ENCODE peak calls at places on chromosome 16, in five cellular contexts. B, P, U, M and Q are unnamed samples.

GRCh38 chr16:89827383-89828198 is 684 bp upstream of the SPIRE2 start:
- DNase-seq in B (no peak), P (peak; percentile 46), U (no peak), M (peak; percentile 54), Q (no peak)

GRCh38 chr16:74623214-74623842 is 16.4 kb upstream of the GLG1 start:
- DNase-seq in B (peak; percentile 57), P (no peak), U (peak; percentile 65), M (no peak), Q (no peak)

GRCh38 chr16:70158261-70158939 is 15.2 kb upstream of the CLEC18C start:
- DNase-seq in B (no peak), P (no peak), U (no peak), M (no peak), Q (no peak)

GRCh38 chr16:84063972-84064371 is 21.4 kb upstream of the SLC38A8 start:
- DNase-seq in B (no peak), P (no peak), U (no peak), M (no peak), Q (no peak)

GRCh38 chr16:87964049-87964448 is 12.8 kb downstream of the BANP start:
- DNase-seq in B (no peak), P (no peak), U (no peak), M (no peak), Q (no peak)

GRCh38 chr16:85227262-85227923 is 115.1 kb upstream of the CIBAR2 start:
- DNase-seq in B (peak; percentile 76), P (no peak), U (peak; percentile 96), M (no peak), Q (no peak)

GRCh38 chr16:63787014-63787413 is 1334.8 kb downstream of the CDH11 start:
- DNase-seq in B (peak; percentile 27), P (no peak), U (no peak), M (no peak), Q (no peak)

GRCh38 chr16:22814330-22815105 is 556 bp downstream of the HS3ST2 start:
- DNase-seq in B (no peak), P (no peak), U (no peak), M (no peak), Q (no peak)

GRCh38 chr16:58127033-58127556 is 2.1 kb downstream of the CFAP20 start:
- DNase-seq in B (peak; percentile 56), P (no peak), U (peak; percentile 46), M (no peak), Q (peak; percentile 53)

GRCh38 chr16:5575846-5576245 is 478.3 kb upstream of the EEF2KMT start:
- DNase-seq in B (no peak), P (no peak), U (no peak), M (no peak), Q (no peak)

GRCh38 chr16:84532299-84532724 is 27.9 kb upstream of the MEAK7 start:
- DNase-seq in B (no peak), P (peak; percentile 61), U (peak; percentile 29), M (no peak), Q (no peak)

GRCh38 chr16:52283581-52284375 is 263.2 kb downstream of the TOX3 start:
- DNase-seq in B (no peak), P (no peak), U (no peak), M (no peak), Q (no peak)

GRCh38 chr16:50398336-50398735 is 29.5 kb upstream of the BRD7 start:
- DNase-seq in B (no peak), P (no peak), U (no peak), M (no peak), Q (no peak)

GRCh38 chr16:87380875-87381274 is 2.7 kb downstream of the FBXO31 start:
- DNase-seq in B (no peak), P (no peak), U (peak; percentile 79), M (no peak), Q (no peak)

GRCh38 chr16:77637939-77638338 is 84.4 kb upstream of the NUDT7 start:
- DNase-seq in B (no peak), P (no peak), U (no peak), M (no peak), Q (no peak)

GRCh38 chr16:11386054-11386680 is 40.9 kb downstream of the RMI2 start:
- DNase-seq in B (no peak), P (no peak), U (no peak), M (no peak), Q (peak; percentile 49)

GRCh38 chr16:11384184-11384955 is 39.1 kb downstream of the RMI2 start:
- DNase-seq in B (no peak), P (no peak), U (no peak), M (no peak), Q (no peak)

GRCh38 chr16:11389083-11389482 is 43.8 kb downstream of the RMI2 start:
- DNase-seq in B (no peak), P (no peak), U (no peak), M (no peak), Q (no peak)

GRCh38 chr16:11384956-11385586 is 39.8 kb downstream of the RMI2 start:
- DNase-seq in B (no peak), P (no peak), U (no peak), M (no peak), Q (no peak)

DNA sequence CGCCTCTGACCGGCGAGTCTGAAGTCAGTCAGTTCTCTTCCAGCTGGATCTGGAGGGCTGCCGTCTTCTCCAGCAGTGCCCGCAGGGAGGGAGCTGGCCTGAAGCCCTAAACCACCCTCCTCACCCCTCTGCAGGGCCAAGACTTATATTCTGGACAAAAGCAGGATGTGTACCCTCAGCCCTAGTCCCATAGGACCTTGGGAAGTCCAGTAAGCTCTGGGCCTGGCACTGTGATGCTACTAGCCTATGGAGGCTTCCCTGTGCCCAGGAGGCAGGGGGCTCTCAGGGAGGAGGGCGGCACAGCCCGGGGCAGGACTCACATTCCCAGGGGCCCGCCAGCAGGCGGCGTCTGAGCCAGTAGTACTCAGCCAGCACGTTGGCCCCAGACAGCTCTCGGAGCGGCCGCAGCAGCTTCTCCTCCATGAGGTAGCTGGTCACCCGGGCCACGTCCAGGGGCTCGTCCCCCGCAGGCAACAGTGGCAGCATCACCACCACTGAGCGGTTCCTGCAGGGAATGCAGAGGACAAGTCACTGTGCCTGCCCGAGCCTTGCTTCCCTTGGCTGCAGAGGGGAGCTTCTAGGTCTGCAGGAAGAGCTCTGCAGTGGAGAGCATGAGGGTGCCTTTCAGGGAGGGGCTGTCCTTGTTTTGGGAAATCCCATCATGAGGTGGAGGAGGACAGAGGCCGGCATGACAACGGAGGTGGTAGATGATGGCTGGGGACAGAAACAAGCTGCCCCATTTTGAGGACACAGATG is 41.7 kb downstream of the RMI2 start:
- DNase-seq in B (peak; percentile 40), P (no peak), U (no peak), M (no peak), Q (no peak)
- TF ChIP-seq CTCF in B (peak; percentile 71), P (peak; percentile 55), U (peak; percentile 26), M (peak; percentile 42), Q (no peak)

GRCh38 chr16:788399-789126 is at the start of gene CHTF18:
- DNase-seq in B (peak; percentile 94), P (peak; percentile 93), U (peak; percentile 96), M (peak; percentile 72), Q (peak; percentile 92)

GRCh38 chr16:789451-789850 is 1.0 kb downstream of the CHTF18 start:
- DNase-seq in B (no peak), P (no peak), U (no peak), M (no peak), Q (no peak)

GRCh38 chr16:787261-787966 is 767 bp downstream of the RPUSD1 start:
- DNase-seq in B (peak; percentile 19), P (no peak), U (no peak), M (no peak), Q (no peak)

GRCh38 chr16:790086-790485 is 1.7 kb downstream of the CHTF18 start:
- DNase-seq in B (no peak), P (no peak), U (no peak), M (no peak), Q (no peak)

GRCh38 chr16:787978-788398 is at the start of gene RPUSD1:
- DNase-seq in B (no peak), P (peak; percentile 25), U (peak; percentile 32), M (no peak), Q (no peak)
- TF ChIP-seq CTCF in B (no peak), P (peak; percentile 14), U (no peak), M (no peak), Q (no peak)

DNA sequence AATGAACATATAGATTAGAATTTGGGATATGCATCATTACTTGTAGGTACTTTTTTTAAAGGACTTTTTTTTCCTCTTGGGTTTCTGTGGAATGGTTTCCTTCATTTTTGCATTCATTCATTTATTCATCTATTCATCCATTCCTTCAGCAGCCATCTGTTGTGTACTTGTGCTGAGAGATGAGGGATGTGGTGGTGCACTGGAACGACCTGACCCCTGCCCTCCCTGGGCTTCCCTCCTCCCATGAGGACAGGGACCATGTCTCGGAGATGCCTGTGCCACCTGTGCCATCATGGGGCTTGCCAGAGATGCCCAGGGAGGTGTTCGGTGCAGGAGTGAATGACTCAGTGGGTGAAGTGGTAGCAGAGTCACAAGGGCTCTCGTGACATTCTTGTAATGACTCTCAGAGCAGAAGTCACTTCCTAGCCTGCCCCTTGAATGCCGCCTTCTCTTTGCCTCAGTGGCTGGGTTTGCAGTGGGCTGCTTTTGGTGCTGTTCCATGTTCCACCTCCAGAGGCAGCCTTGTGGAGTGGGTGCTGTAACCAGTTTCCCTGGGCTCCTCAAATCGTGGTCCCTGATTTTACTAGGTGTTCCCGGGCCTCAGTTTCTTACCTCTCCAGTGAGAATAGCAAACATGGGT is 43.9 kb downstream of the CLEC16A start:
- DNase-seq in B (peak; percentile 32), P (no peak), U (peak; percentile 70), M (no peak), Q (peak; percentile 90)
- TF ChIP-seq CTCF in B (peak; percentile 70), P (peak; percentile 42), U (peak; percentile 57), M (no peak), Q (peak; percentile 72)

DNA sequence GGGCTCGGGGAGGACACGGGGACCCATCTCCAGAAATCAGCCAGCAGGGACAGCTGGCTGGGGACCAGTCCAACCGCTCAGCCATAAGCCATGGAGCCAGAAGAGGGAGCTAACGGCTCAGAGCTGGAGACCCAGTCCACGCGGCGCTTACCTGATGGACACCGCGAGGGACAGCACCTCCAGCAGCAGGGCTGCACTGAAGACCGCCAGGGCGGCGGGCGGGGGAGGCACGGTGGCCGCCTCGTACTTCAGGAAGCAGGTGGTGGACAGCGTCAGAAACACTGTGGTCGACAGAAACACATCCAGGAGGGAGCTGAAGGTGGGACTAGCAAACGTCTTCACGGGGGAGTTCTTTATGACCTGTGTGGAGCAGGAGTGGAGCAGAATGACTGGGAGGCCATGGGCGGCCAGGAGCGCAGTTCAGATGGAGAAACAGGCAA is 102.6 kb upstream of the CREBBP start:
- DNase-seq in B (no peak), P (peak; percentile 65), U (peak; percentile 34), M (peak; percentile 60), Q (peak; percentile 64)
- TF ChIP-seq CTCF in B (peak; percentile 42), P (peak; percentile 81), U (peak; percentile 50), M (peak; percentile 96), Q (peak; percentile 56)

GRCh38 chr16:16020291-16020690 is 70.9 kb downstream of the ABCC1 start:
- DNase-seq in B (no peak), P (no peak), U (no peak), M (no peak), Q (no peak)

GRCh38 chr16:16021020-16021419 is 71.6 kb downstream of the ABCC1 start:
- DNase-seq in B (peak; percentile 72), P (no peak), U (no peak), M (no peak), Q (no peak)

GRCh38 chr16:16021988-16022682 is 72.7 kb downstream of the ABCC1 start:
- DNase-seq in B (peak; percentile 60), P (peak; percentile 97), U (no peak), M (peak; percentile 81), Q (no peak)

GRCh38 chr16:16022683-16023064 is 73.3 kb downstream of the ABCC1 start:
- DNase-seq in B (no peak), P (no peak), U (no peak), M (no peak), Q (no peak)

GRCh38 chr16:16021646-16021987 is 72.2 kb downstream of the ABCC1 start:
- DNase-seq in B (no peak), P (no peak), U (no peak), M (no peak), Q (no peak)
- TF ChIP-seq CTCF in B (no peak), P (no peak), U (no peak), M (no peak), Q (no peak)